ENCODE peak calls at places on chromosomes 13 and 19, in seven cellular contexts. P is CD8-positive, alpha-beta memory T cell; C is neural progenitor cell; D is BJ; Z is colonic mucosa; H is astrocyte of the spinal cord; M is HL-60. Q is an unnamed sample.
A peak's percentile ranks its signal among the peaks of the same experiment; 100 is the strongest.

GRCh38 chr19:50315773-50316448 is 13.3 kb downstream of the KCNC3 start:
- DNase-seq in P (no peak), C (peak; percentile 83), D (no peak), Z (no peak), H (peak; percentile 7), M (no peak), Q (no peak)

GRCh38 chr19:37594982-37595382 is 306 bp downstream of the ZNF540 start:
- DNase-seq in P (peak; percentile 48), C (no peak), D (no peak), Z (peak; percentile 68), H (no peak), M (peak; percentile 56), Q (no peak)

GRCh38 chr13:45540195-45540594 is 75.3 kb downstream of the ERICH6B start:
- DNase-seq in P (no peak), C (no peak), D (no peak), Z (no peak), H (no peak), M (no peak), Q (no peak)

GRCh38 chr19:51365211-51366049 is 758 bp downstream of the ETFB start:
- DNase-seq in P (no peak), C (no peak), D (no peak), Z (peak; percentile 53), H (peak; percentile 42), M (peak; percentile 33), Q (peak; percentile 57)

GRCh38 chr13:97229699-97230098 is 7.6 kb downstream of the MBNL2 start:
- DNase-seq in P (no peak), C (no peak), D (no peak), Z (no peak), H (no peak), M (no peak), Q (no peak)

GRCh38 chr19:35755160-35755549 is 1.7 kb downstream of the HSPB6 start:
- DNase-seq in P (no peak), C (no peak), D (no peak), Z (no peak), H (no peak), M (no peak), Q (no peak)

GRCh38 chr19:18223860-18224524 is 2.2 kb downstream of the PDE4C start:
- DNase-seq in P (no peak), C (peak; percentile 81), D (no peak), Z (peak; percentile 63), H (no peak), M (no peak), Q (no peak)

GRCh38 chr13:114053026-114053425 is 79.2 kb upstream of the C13orf46 start:
- DNase-seq in P (no peak), C (no peak), D (no peak), Z (no peak), H (peak; percentile 86), M (peak; percentile 77), Q (peak; percentile 40)

GRCh38 chr13:24271611-24272451 is 37.5 kb upstream of the C1QTNF9 start:
- DNase-seq in P (peak; percentile 52), C (peak; percentile 30), D (peak; percentile 45), Z (peak; percentile 78), H (peak; percentile 84), M (peak; percentile 34), Q (peak; percentile 81)

GRCh38 chr19:3132971-3133792 is 2.7 kb upstream of the GNA15 start:
- DNase-seq in P (peak; percentile 76), C (no peak), D (peak; percentile 63), Z (no peak), H (peak; percentile 81), M (peak; percentile 95), Q (peak; percentile 24)

DNA sequence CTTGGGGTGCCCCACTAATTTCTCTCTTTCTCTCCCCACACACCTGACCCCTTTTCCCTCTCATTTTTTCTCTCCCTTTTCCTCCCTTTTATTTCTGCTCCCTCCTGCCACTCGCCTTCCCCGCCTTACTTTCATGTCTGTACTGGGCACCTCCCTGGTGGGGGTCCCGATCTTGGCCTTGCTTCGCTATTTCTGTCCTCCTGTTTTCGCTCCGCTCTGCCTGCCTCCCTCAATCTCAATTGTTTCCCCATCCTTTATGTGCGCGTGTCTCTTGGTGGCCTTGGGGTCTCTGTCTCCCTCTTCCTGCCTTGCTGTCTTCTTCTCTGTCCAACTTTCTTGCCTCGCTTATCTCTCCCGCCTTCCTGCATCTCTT is 3.8 kb downstream of the GRIN2D start:
- DNase-seq in P (no peak), C (no peak), D (no peak), Z (no peak), H (no peak), M (no peak), Q (no peak)
- H3K4me3 ChIP-seq in P (peak overlapping the region; percentile 35), C (no peak overlapping the region), D (peak overlapping the region; percentile 60), Z (no peak overlapping the region), H (peak overlapping the region; percentile 48), M (no peak overlapping the region), Q (peak overlapping the region; percentile 60)

GRCh38 chr19:1473424-1473851 is 5.6 kb downstream of the C19orf25 start:
- DNase-seq in P (no peak), C (no peak), D (no peak), Z (no peak), H (no peak), M (no peak), Q (no peak)

GRCh38 chr19:1474765-1475351 is 4.2 kb downstream of the C19orf25 start:
- DNase-seq in P (no peak), C (no peak), D (no peak), Z (no peak), H (no peak), M (no peak), Q (no peak)

GRCh38 chr19:1475751-1476437 is 3.1 kb downstream of the C19orf25 start:
- DNase-seq in P (no peak), C (no peak), D (no peak), Z (no peak), H (no peak), M (no peak), Q (no peak)

GRCh38 chr19:1473056-1473400 is 6.0 kb downstream of the C19orf25 start:
- DNase-seq in P (no peak), C (no peak), D (no peak), Z (no peak), H (no peak), M (no peak), Q (no peak)

DNA sequence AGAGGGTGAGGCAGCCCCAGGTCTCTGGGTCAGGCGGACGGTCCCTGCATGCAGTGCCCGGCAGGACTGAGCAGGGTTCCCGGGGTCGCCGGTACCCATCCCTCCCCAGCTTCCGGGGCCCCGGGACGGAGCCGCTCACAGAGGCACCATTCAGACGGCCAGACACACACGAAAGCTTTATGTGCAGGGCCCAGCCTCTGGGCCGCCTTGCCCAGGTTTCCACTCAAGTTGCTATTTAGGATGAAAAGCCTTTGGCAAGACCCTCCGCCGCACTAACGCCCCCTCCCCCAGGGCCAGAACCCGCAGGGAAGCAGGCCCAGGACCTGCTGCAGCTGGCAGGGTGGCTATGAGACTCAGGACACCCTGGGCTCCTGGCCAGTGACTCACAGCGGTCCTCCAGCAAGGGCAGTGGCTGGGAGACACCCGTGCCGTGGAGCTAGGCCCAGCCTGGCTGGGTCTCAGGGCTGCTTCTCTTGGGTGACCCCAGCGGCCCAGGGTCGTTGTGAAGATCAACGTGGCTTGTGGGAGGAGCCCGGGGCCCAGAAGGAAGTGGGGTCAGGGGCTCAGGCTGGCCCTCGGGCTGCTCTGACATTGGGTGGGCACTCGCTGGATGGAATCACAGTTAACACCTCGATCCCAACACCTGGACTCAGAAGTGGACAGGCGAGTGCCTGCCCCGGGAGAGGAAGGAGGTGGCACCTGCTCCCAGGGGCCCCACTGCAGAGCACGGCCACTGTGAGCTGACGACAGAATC is 4.8 kb downstream of the C19orf25 start:
- DNase-seq in P (no peak), C (no peak), D (no peak), Z (no peak), H (peak; percentile 22), M (no peak), Q (no peak)
- H3K4me3 ChIP-seq in P (no peak overlapping the region), C (no peak overlapping the region), D (no peak overlapping the region), Z (no peak overlapping the region), H (no peak overlapping the region), M (no peak overlapping the region), Q (no peak overlapping the region)

GRCh38 chr19:10835089-10835753 is 791 bp downstream of the TMED1 start:
- DNase-seq in P (no peak), C (no peak), D (no peak), Z (no peak), H (no peak), M (no peak), Q (no peak)
- H3K4me3 ChIP-seq in P (peak overlapping the region; percentile 93), C (peak overlapping the region; percentile 40), D (peak overlapping the region; percentile 39), Z (peak overlapping the region; percentile 6), H (peak overlapping the region; percentile 43), M (peak overlapping the region; percentile 32), Q (peak overlapping the region; percentile 77)

GRCh38 chr19:16330368-16330801 is 5.8 kb downstream of the KLF2 start:
- DNase-seq in P (peak; percentile 92), C (no peak), D (no peak), Z (peak; percentile 69), H (peak; percentile 87), M (peak; percentile 44), Q (peak; percentile 87)

GRCh38 chr19:16332991-16333624 is 8.5 kb downstream of the KLF2 start:
- DNase-seq in P (no peak), C (no peak), D (no peak), Z (no peak), H (no peak), M (no peak), Q (no peak)

GRCh38 chr19:16327911-16328823 is 3.5 kb downstream of the KLF2 start:
- DNase-seq in P (peak; percentile 58), C (no peak), D (no peak), Z (peak; percentile 74), H (peak; percentile 38), M (peak; percentile 100), Q (peak; percentile 94)

GRCh38 chr19:16328824-16329482 is 4.3 kb downstream of the KLF2 start:
- DNase-seq in P (peak; percentile 49), C (no peak), D (no peak), Z (no peak), H (peak; percentile 47), M (peak; percentile 46), Q (peak; percentile 76)

DNA sequence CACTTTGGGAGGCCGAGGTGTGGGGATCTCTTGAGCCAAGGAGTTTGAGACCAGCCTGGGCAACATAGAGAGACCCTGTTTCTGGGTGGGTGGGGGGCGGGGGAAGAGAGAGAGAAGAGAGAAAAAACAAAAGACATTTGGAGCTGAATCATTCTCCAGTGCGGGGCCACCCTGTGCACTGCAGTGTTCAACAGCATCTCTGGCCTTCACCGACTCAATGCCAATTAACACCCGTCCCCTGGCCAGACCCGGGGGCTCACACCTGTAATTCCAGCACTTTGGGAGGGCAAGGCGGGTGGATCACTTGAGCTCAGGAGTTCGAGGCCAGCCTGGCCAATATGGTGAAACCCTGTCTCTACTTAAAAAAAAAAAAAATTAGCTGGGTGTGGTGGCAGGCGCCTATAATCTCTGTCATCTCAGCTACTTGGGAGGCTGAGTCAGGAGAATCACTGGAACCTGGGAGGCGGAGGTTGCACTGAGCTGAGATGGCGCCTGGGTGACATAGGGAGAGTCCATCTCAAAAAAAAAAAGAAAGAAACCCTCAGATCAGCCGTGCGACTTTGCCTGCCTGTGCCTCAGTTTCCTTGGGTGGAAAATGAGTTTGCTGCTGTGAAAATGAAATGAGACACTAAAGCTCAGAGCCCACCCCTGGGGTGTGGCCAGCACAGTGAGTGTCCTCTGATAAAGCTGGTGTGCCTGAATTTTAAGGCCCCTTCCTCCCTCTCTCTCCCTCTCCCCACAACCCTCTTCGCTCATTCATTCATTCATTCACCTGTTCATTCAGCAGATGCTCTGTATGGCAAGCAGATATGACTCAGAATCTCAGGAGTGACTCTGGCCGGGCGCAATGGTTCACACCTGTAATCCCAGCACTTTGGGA is 6.4 kb downstream of the KLF2 start:
- DNase-seq in P (no peak), C (no peak), D (no peak), Z (no peak), H (no peak), M (no peak), Q (peak; percentile 58)
- H3K4me3 ChIP-seq in P (no peak overlapping the region), C (no peak overlapping the region), D (no peak overlapping the region), Z (no peak overlapping the region), H (no peak overlapping the region), M (no peak overlapping the region), Q (no peak overlapping the region)

Q was measured in fibroblast of pulmonary artery.